ENCODE peak calls at places on chromosomes 3 and 15, in ten cellular contexts. I is CD4-positive, alpha-beta T cell; M is nephron progenitor cell; K is fibroblast of the aortic adventitia; R is astrocyte of the spinal cord; C is thoracic aorta; J is cardiac muscle cell; L is AG04449; U is BJ; Q is progenitor cell of endocrine pancreas. O is an unnamed sample.

GRCh38 chr3:8595252-8595934 is 49.2 kb downstream of the SSUH2 start:
- DNase-seq in M (no peak), R (no peak), L (no peak), U (no peak), C (no peak), I (no peak), Q (no peak), K (no peak), J (no peak), O (no peak)

GRCh38 chr3:24479816-24480215 is 14.8 kb downstream of the THRB start:
- DNase-seq in U (no peak), J (no peak), C (no peak), I (no peak), L (no peak), M (no peak), Q (no peak), R (no peak), K (no peak), O (no peak)

GRCh38 chr15:61889706-61890105 is 170.5 kb downstream of the VPS13C start:
- DNase-seq in U (no peak), K (no peak), M (no peak), C (no peak), L (no peak), I (no peak), Q (no peak), J (no peak), R (no peak), O (no peak)

GRCh38 chr3:100517276-100517675 is 24.9 kb downstream of the TMEM45A start:
- DNase-seq in U (no peak), C (no peak), M (no peak), Q (no peak), K (peak), R (no peak), I (no peak), L (no peak), J (no peak), O (peak)

GRCh38 chr15:39920510-39921273 is 626 bp upstream of the GPR176 start:
- DNase-seq in K (peak), Q (peak), L (no peak), C (peak), M (peak), R (peak), I (peak), U (no peak), J (peak), O (peak)

GRCh38 chr3:97938444-97938843 is 33.8 kb downstream of the RIOX2 start:
- DNase-seq in K (peak), R (peak), J (no peak), Q (no peak), I (no peak), M (no peak), U (no peak), L (no peak), C (no peak), O (no peak)

GRCh38 chr15:92629276-92629974 is 26.1 kb downstream of the FAM174B start:
- DNase-seq in J (no peak), R (no peak), M (no peak), U (no peak), Q (no peak), K (no peak), L (no peak), C (no peak), I (no peak), O (no peak)

GRCh38 chr3:37741644-37742043 is 120.0 kb upstream of the CTDSPL start:
- DNase-seq in R (no peak), K (no peak), U (no peak), C (peak), Q (no peak), J (no peak), L (no peak), M (no peak), I (no peak), O (no peak)

GRCh38 chr3:186476044-186476468 is 68.1 kb downstream of the CRYGS start:
- DNase-seq in U (no peak), K (peak), M (no peak), Q (no peak), J (no peak), C (no peak), I (no peak), L (no peak), R (no peak), O (no peak)

GRCh38 chr3:180980612-180981011 is 8.9 kb downstream of the DNAJC19 start:
- DNase-seq in J (peak), M (no peak), R (peak), C (no peak), U (no peak), L (peak), Q (no peak), I (no peak), K (peak), O (peak)

GRCh38 chr15:47769166-47769565 is 51.9 kb downstream of the SEMA6D start:
- DNase-seq in U (no peak), I (no peak), C (no peak), K (no peak), M (no peak), R (no peak), Q (no peak), J (no peak), L (no peak), O (no peak)

GRCh38 chr15:31031471-31032064 is 40.1 kb upstream of the MTMR10 start:
- DNase-seq in L (no peak), J (no peak), K (peak), M (no peak), I (no peak), C (no peak), U (no peak), R (peak), Q (no peak), O (peak)

GRCh38 chr3:123375014-123375940 is 73.6 kb downstream of the ADCY5 start:
- DNase-seq in U (no peak), K (no peak), R (no peak), C (no peak), J (peak), Q (no peak), I (no peak), L (no peak), M (no peak), O (no peak)

GRCh38 chr3:43629254-43629653 is 7.4 kb upstream of the ANO10 start:
- DNase-seq in I (no peak), Q (no peak), J (no peak), K (no peak), C (no peak), L (no peak), R (no peak), M (no peak), U (peak), O (peak)

GRCh38 chr3:149273096-149273751 is 51.6 kb upstream of the CP start:
- DNase-seq in M (peak), I (no peak), K (peak), Q (peak), J (peak), C (no peak), R (peak), U (peak), L (peak), O (peak)

GRCh38 chr15:52417957-52418356 is 110.7 kb downstream of the MYO5A start:
- DNase-seq in Q (no peak), R (no peak), M (no peak), I (no peak), J (no peak), L (no peak), K (no peak), U (no peak), C (no peak), O (no peak)

GRCh38 chr15:51737538-51738305 is at the start of gene LYSMD2:
- DNase-seq in J (peak), I (peak), L (no peak), R (peak), M (peak), U (no peak), C (no peak), Q (peak), K (no peak), O (peak)

GRCh38 chr15:74438696-74439316 is 5.0 kb upstream of the SEMA7A start:
- DNase-seq in R (peak), I (peak), J (peak), C (no peak), U (no peak), M (peak), Q (peak), K (peak), L (no peak), O (peak)

GRCh38 chr3:124839896-124840295 is 47.3 kb downstream of the ITGB5 start:
- DNase-seq in U (no peak), I (no peak), M (no peak), J (no peak), C (no peak), K (no peak), Q (no peak), R (no peak), L (no peak), O (no peak)

GRCh38 chr15:69160976-69161877 is 792 bp downstream of the GLCE start:
- DNase-seq in I (no peak), J (peak), R (peak), Q (peak), K (peak), C (no peak), L (no peak), M (peak), U (no peak), O (peak)

GRCh38 chr3:14438262-14438661 is 35.9 kb downstream of the SLC6A6 start:
- DNase-seq in I (no peak), R (no peak), L (no peak), U (no peak), K (no peak), M (no peak), C (no peak), Q (no peak), J (no peak), O (no peak)

GRCh38 chr3:5411786-5412185 is 224.3 kb downstream of the EDEM1 start:
- DNase-seq in C (no peak), Q (no peak), L (no peak), I (no peak), J (no peak), K (no peak), R (no peak), M (no peak), U (no peak), O (no peak)

GRCh38 chr3:12972043-12972442 is 101.2 kb downstream of the IQSEC1 start:
- DNase-seq in Q (no peak), I (no peak), L (no peak), M (no peak), R (no peak), C (no peak), U (no peak), K (no peak), J (no peak), O (no peak)

GRCh38 chr15:60798821-60799220 is 319.9 kb upstream of the ICE2 start:
- DNase-seq in C (no peak), R (peak), U (peak), K (peak), M (no peak), I (no peak), Q (no peak), J (no peak), L (peak), O (peak)

GRCh38 chr3:55235416-55235815 is 251.7 kb downstream of the WNT5A start:
- DNase-seq in J (no peak), C (no peak), L (no peak), R (peak), I (no peak), K (no peak), U (peak), M (no peak), Q (no peak), O (no peak)

GRCh38 chr3:55156851-55157650 is 229.2 kb upstream of the LRTM1 start:
- DNase-seq in C (no peak), U (no peak), K (peak), R (peak), I (no peak), Q (no peak), J (no peak), L (no peak), M (no peak), O (no peak)

GRCh38 chr3:41697702-41698101 is 264.2 kb downstream of the ULK4 start:
- DNase-seq in C (no peak), U (no peak), Q (no peak), K (no peak), R (no peak), M (no peak), I (no peak), L (no peak), J (no peak), O (no peak)

GRCh38 chr3:100629728-100630127 is 20.3 kb downstream of the ADGRG7 start:
- DNase-seq in Q (no peak), R (no peak), M (no peak), J (no peak), U (no peak), I (no peak), C (no peak), K (no peak), L (no peak), O (no peak)

GRCh38 chr15:58115692-58116091 is 22.5 kb upstream of the AQP9 start:
- DNase-seq in I (no peak), R (peak), J (no peak), K (peak), M (no peak), C (no peak), U (no peak), L (no peak), Q (no peak), O (peak)
- TF ChIP-seq CTCF in I (no peak), R (peak), J (peak), K (peak), M (no peak), C (peak), U (peak), L (peak), Q (no peak), O (peak)

DNA sequence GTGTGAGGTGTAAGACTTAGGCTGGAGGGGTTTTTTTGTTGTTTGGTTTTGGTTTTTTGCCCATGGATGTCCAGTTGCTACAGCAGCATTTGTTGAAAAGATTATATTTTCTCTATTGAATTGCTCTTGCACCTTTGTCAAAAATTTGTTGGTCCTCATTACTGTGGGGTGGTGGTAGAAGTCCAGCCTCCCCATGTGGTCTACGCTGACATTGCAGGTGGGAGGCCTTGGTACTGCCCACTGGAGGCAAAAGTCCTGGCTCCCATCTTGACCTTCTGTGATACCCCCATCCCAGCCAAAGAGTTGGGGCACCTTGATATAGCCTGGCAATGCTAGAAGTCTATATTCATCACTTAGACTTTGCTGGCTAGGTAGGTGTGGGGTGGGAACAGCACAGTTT is 5.4 kb upstream of the RAB6B start:
- DNase-seq in Q (no peak), R (no peak), U (no peak), C (no peak), K (no peak), J (no peak), M (no peak), L (no peak), I (no peak), O (no peak)
- TF ChIP-seq CTCF in Q (peak), R (no peak), U (peak), C (no peak), K (no peak), J (peak), M (no peak), L (no peak), I (no peak), O (no peak)

DNA sequence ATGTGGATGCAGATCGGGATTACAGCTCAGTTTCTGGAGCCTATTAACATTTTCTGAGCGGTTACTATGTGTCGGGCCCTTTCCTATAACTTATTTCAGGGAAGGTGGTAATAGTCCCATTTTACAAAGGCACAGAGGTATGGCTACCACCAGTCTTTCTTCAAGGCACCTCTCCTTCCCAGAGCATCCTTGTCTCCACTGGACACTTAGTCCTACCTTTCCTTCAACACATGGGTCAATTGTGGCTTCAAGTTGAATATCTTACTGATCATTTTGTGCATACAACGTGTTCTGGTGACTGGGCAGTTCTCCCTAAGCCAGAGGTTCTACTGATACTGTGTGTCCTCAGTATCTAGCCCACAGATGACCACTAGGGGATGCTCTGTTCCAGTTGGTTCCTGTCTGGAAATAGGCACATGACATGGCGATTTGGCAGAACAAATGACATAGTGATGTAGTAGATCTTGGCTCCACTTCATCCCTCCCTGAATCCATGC is 60.7 kb upstream of the CMTM8 start:
- DNase-seq in M (peak), K (peak), C (no peak), U (no peak), L (peak), I (peak), R (peak), J (peak), Q (peak), O (peak)
- TF ChIP-seq CTCF in M (peak), K (peak), C (peak), U (peak), L (peak), I (peak), R (peak), J (peak), Q (peak), O (peak)

DNA sequence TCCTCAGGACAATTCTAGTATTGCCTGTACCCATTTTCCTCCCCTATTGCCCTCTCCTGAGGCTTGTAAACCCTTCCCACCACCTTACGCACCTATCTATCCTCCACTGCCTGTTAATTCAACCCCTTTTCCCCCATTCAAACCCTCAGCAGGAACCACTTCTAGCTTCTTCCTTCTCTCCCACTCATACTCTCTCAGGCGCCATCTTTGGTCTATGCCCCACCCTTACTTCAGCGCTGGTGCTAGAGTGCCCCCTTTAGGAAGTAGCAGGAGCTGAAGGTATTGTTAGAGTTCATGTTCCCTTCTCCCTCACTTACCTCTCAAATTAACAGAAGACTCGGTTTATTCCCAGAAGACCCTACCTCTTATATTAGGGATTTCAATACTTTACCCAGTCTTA is 121.8 kb upstream of the NLGN1 start:
- DNase-seq in U (no peak), L (no peak), C (no peak), R (no peak), I (no peak), K (no peak), J (no peak), Q (no peak), M (no peak), O (no peak)
- TF ChIP-seq CTCF in U (no peak), L (no peak), C (no peak), R (no peak), I (no peak), K (no peak), J (no peak), Q (no peak), M (no peak), O (no peak)

DNA sequence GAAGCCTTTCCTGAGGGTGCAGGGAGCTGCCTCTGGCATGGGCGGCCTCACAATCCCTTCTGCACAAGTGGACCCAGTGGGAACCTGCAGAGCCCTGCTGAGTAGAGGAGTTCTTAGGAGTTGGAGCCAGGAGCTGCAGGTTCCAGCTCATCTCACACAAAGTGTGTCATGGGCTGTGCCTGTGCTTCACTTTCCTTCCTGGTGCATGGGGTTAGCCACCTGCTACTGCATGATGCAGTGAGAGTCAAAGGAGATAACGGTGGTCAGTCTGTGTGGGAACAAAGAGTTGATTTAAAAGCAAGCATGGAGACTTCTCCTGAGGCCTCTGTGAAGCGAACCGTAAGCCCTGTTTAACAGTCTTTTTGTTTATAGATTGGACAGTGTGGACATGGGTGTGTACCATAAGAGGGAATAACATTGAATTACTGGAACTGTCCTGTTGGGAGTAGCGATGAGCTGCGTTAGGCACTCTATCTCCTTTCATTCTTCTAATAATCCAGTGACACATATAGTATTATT is 68.6 kb upstream of the PRR23C start:
- DNase-seq in K (no peak), J (no peak), L (no peak), C (no peak), I (no peak), Q (no peak), R (no peak), U (no peak), M (no peak), O (no peak)
- TF ChIP-seq CTCF in K (no peak), J (no peak), L (no peak), C (no peak), I (no peak), Q (no peak), R (no peak), U (no peak), M (no peak), O (peak)

DNA sequence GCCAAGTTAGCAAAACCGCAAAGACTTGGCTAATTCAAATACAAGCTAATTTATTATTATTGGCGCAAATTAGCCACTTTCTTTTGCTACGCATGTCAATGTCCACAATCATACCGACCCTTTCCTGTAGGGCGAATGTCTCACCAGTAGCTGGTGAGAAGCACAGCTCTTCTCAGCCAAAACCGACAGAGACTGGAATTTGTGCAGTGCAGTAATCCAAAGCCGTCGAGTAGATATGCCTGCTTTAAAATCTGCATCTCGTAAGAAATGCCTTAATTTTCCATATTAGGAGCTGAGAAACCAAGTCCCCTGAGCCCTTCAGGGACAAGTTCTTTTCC is 614 bp upstream of the MINDY2 start:
- DNase-seq in Q (no peak), K (peak), R (peak), M (no peak), I (no peak), L (peak), U (no peak), C (no peak), J (no peak), O (peak)
- TF ChIP-seq CTCF in Q (no peak), K (peak), R (no peak), M (no peak), I (no peak), L (peak), U (no peak), C (peak), J (no peak), O (peak)

DNA sequence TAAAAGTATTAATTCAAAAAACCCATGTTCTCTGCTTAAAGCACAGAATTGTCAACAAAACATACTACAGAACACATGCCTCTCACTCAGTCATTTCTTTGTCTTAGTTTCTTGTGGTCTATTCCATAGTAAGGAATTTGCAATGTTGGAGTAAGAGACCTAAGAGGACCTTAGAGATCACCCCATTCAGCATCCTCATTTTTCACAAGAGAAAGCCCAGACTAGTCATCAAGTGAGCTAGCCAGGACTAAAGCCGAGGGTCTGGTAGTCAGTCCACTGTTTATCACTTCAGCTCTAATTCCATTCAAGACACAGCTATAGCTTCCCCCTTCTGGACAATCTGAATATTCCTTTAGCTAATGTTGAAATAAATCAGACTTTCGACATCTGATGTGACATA is 601.1 kb downstream of the FHIT start:
- DNase-seq in C (no peak), I (no peak), M (no peak), Q (no peak), L (no peak), R (no peak), J (no peak), U (no peak), K (no peak), O (peak)
- TF ChIP-seq CTCF in C (no peak), I (no peak), M (no peak), Q (no peak), L (no peak), R (no peak), J (no peak), U (no peak), K (no peak), O (no peak)